ENCODE peak calls at places on chromosome 3, in six cellular contexts. One of them, this sample, is unnamed.

GRCh38 chr3:66715806-66716205 is 215.0 kb upstream of the LRIG1 start:
- DNase-seq in Peyer's patch: no peak
- DNase-seq in ureter: no peak
- DNase-seq in thoracic aorta: no peak
- DNase-seq in bronchial epithelial cell: no peak
- DNase-seq in PC-9: no peak
- DNase-seq in this sample: no peak

GRCh38 chr3:159159546-159159945 is 357.7 kb downstream of the MFSD1 start:
- DNase-seq in Peyer's patch: no peak
- DNase-seq in ureter: no peak
- DNase-seq in thoracic aorta: no peak
- DNase-seq in bronchial epithelial cell: no peak
- DNase-seq in PC-9: no peak
- DNase-seq in this sample: no peak

GRCh38 chr3:64166584-64167155 is 58.6 kb downstream of the PRICKLE2 start:
- DNase-seq in Peyer's patch: no peak
- DNase-seq in ureter: no peak
- DNase-seq in thoracic aorta: no peak
- DNase-seq in bronchial epithelial cell: no peak
- DNase-seq in PC-9: no peak
- DNase-seq in this sample: no peak

GRCh38 chr3:124557433-124558232 is 172.6 kb upstream of the UMPS start:
- DNase-seq in Peyer's patch: no peak
- DNase-seq in ureter: no peak
- DNase-seq in thoracic aorta: no peak
- DNase-seq in bronchial epithelial cell: peak; percentile 80
- DNase-seq in PC-9: peak; percentile 20
- DNase-seq in this sample: no peak

GRCh38 chr3:69322110-69322509 is 63.8 kb downstream of the FRMD4B start:
- DNase-seq in Peyer's patch: no peak
- DNase-seq in ureter: no peak
- DNase-seq in thoracic aorta: no peak
- DNase-seq in bronchial epithelial cell: no peak
- DNase-seq in PC-9: no peak
- DNase-seq in this sample: no peak

GRCh38 chr3:42052867-42053351 is 38.2 kb upstream of the TRAK1 start:
- DNase-seq in Peyer's patch: no peak
- DNase-seq in ureter: no peak
- DNase-seq in thoracic aorta: no peak
- DNase-seq in bronchial epithelial cell: no peak
- DNase-seq in PC-9: no peak
- DNase-seq in this sample: no peak

GRCh38 chr3:129424185-129424841 is 4.1 kb downstream of the EFCAB12 start:
- DNase-seq in Peyer's patch: no peak
- DNase-seq in ureter: no peak
- DNase-seq in thoracic aorta: no peak
- DNase-seq in bronchial epithelial cell: peak; percentile 67
- DNase-seq in PC-9: no peak
- DNase-seq in this sample: no peak

GRCh38 chr3:12541625-12542024 is 3.7 kb downstream of the MKRN2OS start:
- DNase-seq in Peyer's patch: no peak
- DNase-seq in ureter: no peak
- DNase-seq in thoracic aorta: no peak
- DNase-seq in bronchial epithelial cell: no peak
- DNase-seq in PC-9: no peak
- DNase-seq in this sample: no peak

GRCh38 chr3:14265246-14265962 is 86.8 kb downstream of the LSM3 start:
- DNase-seq in Peyer's patch: no peak
- DNase-seq in ureter: no peak
- DNase-seq in thoracic aorta: no peak
- DNase-seq in bronchial epithelial cell: peak; percentile 90
- DNase-seq in PC-9: peak; percentile 25
- DNase-seq in this sample: no peak

GRCh38 chr3:108608750-108609149 is 19.2 kb downstream of the DZIP3 start:
- DNase-seq in Peyer's patch: no peak
- DNase-seq in ureter: no peak
- DNase-seq in thoracic aorta: no peak
- DNase-seq in bronchial epithelial cell: no peak
- DNase-seq in PC-9: no peak
- DNase-seq in this sample: no peak

GRCh38 chr3:79414821-79415220 is 353.0 kb downstream of the ROBO1 start:
- DNase-seq in Peyer's patch: no peak
- DNase-seq in ureter: no peak
- DNase-seq in thoracic aorta: no peak
- DNase-seq in bronchial epithelial cell: peak; percentile 74
- DNase-seq in PC-9: no peak
- DNase-seq in this sample: peak; percentile 73

GRCh38 chr3:184423567-184423966 is 43.7 kb downstream of the CHRD start:
- DNase-seq in Peyer's patch: no peak
- DNase-seq in ureter: no peak
- DNase-seq in thoracic aorta: no peak
- DNase-seq in bronchial epithelial cell: no peak
- DNase-seq in PC-9: no peak
- DNase-seq in this sample: no peak

GRCh38 chr3:184765730-184766074 is 46.3 kb upstream of the VPS8 start:
- DNase-seq in Peyer's patch: peak; percentile 17
- DNase-seq in ureter: no peak
- DNase-seq in thoracic aorta: no peak
- DNase-seq in bronchial epithelial cell: peak; percentile 97
- DNase-seq in PC-9: peak; percentile 60
- DNase-seq in this sample: no peak

This sample was measured in lower leg skin.